ENCODE peak calls at places on chromosome X, in four cellular contexts. G is fibroblast of lung, B is astrocyte, J is HepG2. D is an unnamed sample.

GRCh38 chrX:38817004-38817703 is 15.9 kb downstream of the MID1IP1 start:
- DNase-seq in B (no peak), G (peak; percentile 36), J (no peak), D (no peak)

GRCh38 chrX:68833448-68833805 is 4.6 kb downstream of the EFNB1 start:
- DNase-seq in B (no peak), J (no peak), G (no peak), D (no peak)

GRCh38 chrX:82757614-82758013 is 750.5 kb upstream of the POU3F4 start:
- DNase-seq in J (no peak), G (peak; percentile 2), B (no peak), D (no peak)

GRCh38 chrX:63525491-63525890 is 174.4 kb upstream of the SPIN4 start:
- DNase-seq in J (no peak), B (no peak), G (no peak), D (no peak)

GRCh38 chrX:11953615-11954014 is 184.7 kb upstream of the FRMPD4 start:
- DNase-seq in B (peak; percentile 93), J (no peak), G (peak; percentile 94), D (peak; percentile 62)

GRCh38 chrX:41921492-41922124 is 1.7 kb downstream of the CASK start:
- DNase-seq in G (peak; percentile 34), J (peak; percentile 37), B (no peak), D (no peak)

GRCh38 chrX:11664211-11664888 is 1.4 kb downstream of the ARHGAP6 start:
- DNase-seq in B (peak; percentile 2), G (peak; percentile 12), J (no peak), D (no peak)

GRCh38 chrX:152044383-152044782 is 69.9 kb upstream of the GABRE start:
- DNase-seq in J (peak; percentile 31), G (no peak), B (no peak), D (no peak)

GRCh38 chrX:14409341-14409740 is 120.0 kb upstream of the GLRA2 start:
- DNase-seq in B (no peak), J (peak; percentile 40), G (no peak), D (peak; percentile 53)

GRCh38 chrX:129593137-129593536 is 53.1 kb downstream of the OCRL start:
- DNase-seq in G (peak; percentile 23), B (no peak), J (no peak), D (peak; percentile 35)

GRCh38 chrX:38578152-38578551 is 16.8 kb downstream of the TSPAN7 start:
- DNase-seq in J (peak; percentile 4), G (no peak), B (no peak), D (no peak)

GRCh38 chrX:155071694-155072215 is 447 bp downstream of the BRCC3 start:
- DNase-seq in B (no peak), J (no peak), G (no peak), D (peak; percentile 35)

GRCh38 chrX:19747672-19748610 is 139.5 kb downstream of the SH3KBP1 start:
- DNase-seq in J (no peak), G (no peak), B (no peak), D (no peak)

GRCh38 chrX:18886344-18887161 is 97.4 kb downstream of the PHKA2 start:
- DNase-seq in J (peak; percentile 22), B (peak; percentile 26), G (peak; percentile 42), D (peak; percentile 80)

GRCh38 chrX:127606590-127606989 is 445.6 kb downstream of the ACTRT1 start:
- DNase-seq in J (no peak), G (no peak), B (no peak), D (no peak)

GRCh38 chrX:2690856-2691542 is at the start of gene CD99:
- DNase-seq in J (peak; percentile 80), B (peak; percentile 74), G (peak; percentile 87), D (peak; percentile 61)

GRCh38 chrX:70656304-70656703 is 211.7 kb downstream of the DLG3 start:
- DNase-seq in G (no peak), J (no peak), B (no peak), D (no peak)

GRCh38 chrX:51608071-51608470 is 10.6 kb downstream of the CENPVL3 start:
- DNase-seq in B (peak; percentile 45), G (peak; percentile 59), J (no peak), D (no peak)

DNA sequence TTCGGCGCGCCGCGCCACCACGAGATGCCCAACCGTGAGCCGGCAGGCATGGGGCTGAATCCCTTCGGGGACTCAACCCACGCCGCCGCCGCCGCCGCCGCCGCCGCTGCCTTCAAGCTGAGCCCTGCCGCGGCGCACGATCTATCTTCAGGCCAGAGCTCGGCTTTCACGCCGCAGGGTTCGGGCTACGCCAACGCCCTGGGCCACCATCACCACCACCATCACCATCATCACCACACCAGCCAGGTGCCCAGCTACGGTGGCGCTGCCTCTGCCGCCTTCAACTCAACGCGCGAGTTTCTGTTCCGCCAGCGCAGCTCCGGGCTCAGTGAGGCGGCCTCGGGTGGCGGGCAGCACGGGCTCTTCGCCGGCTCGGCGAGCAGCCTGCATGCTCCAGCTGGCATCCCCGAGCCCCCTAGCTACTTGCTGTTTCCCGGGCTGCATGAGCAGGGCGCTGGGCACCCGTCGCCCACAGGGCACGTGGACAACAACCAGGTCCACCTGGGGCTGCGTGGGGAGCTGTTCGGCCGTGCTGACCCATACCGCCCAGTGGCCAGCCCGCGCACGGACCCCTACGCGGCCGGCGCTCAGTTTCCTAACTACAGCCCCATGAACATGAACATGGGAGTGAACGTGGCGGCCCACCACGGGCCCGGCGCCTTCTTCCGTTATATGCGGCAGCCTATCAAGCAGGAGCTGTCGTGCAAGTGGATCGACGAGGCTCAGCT is 983 bp downstream of the ZIC3 start:
- DNase-seq in B (no peak), G (no peak), J (no peak), D (no peak)
- TF ChIP-seq EZH2 in B (peak; percentile 58), G (peak; percentile 47), J (no peak), D (no peak)

GRCh38 chrX:137573356-137574101 is 7.6 kb downstream of the ZIC3 start:
- DNase-seq in G (no peak), J (no peak), B (no peak), D (no peak)

GRCh38 chrX:137565921-137566745 is at the start of gene ZIC3:
- DNase-seq in B (peak; percentile 3), J (no peak), G (peak; percentile 24), D (no peak)

GRCh38 chrX:137567474-137568232 is 1.7 kb downstream of the ZIC3 start:
- DNase-seq in J (no peak), G (no peak), B (no peak), D (no peak)

GRCh38 chrX:137568741-137569469 is 3.0 kb downstream of the ZIC3 start:
- DNase-seq in G (no peak), B (no peak), J (no peak), D (no peak)

GRCh38 chrX:137569470-137569891 is 3.6 kb downstream of the ZIC3 start:
- DNase-seq in B (no peak), J (no peak), G (no peak), D (no peak)
- TF ChIP-seq EZH2 in B (no peak), J (no peak), G (no peak), D (no peak)

GRCh38 chrX:114581528-114582263 is 2.2 kb upstream of the HTR2C start:
- DNase-seq in B (no peak), J (no peak), G (no peak), D (no peak)
- TF ChIP-seq EZH2 in B (no peak), J (no peak), G (no peak), D (no peak)

GRCh38 chrX:72308209-72308565 is 2.5 kb upstream of the CITED1 start:
- DNase-seq in G (no peak), B (no peak), J (no peak), D (no peak)
- TF ChIP-seq EZH2 in G (no peak), B (no peak), J (no peak), D (no peak)

GRCh38 chrX:120014354-120015129 is 62.9 kb downstream of the RHOXF2B start:
- DNase-seq in G (no peak), B (no peak), J (no peak), D (no peak)
- TF ChIP-seq EZH2 in G (no peak), B (no peak), J (no peak), D (no peak)

GRCh38 chrX:135327299-135327698 is 18.0 kb downstream of the ETDC start:
- DNase-seq in B (peak; percentile 87), G (peak; percentile 88), J (no peak), D (no peak)
- TF ChIP-seq EZH2 in B (no peak), G (no peak), J (no peak), D (no peak)

DNA sequence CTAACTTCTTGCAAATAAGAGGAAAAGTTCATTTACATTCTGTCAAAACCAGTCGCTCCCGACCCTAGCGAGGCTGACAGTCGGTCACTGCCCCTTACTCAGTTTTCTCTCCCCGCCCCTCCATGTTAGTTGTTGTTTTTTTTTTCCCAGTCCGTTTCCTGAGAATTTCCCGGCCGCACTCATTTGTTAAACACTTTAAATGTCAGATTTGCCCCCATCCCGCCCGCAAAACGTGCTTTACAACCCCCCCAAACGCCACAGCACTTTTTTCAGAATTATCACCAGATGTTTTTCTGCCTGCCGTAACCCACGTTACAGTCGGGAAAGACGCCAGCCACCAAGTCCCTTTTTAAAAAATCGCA is 88.9 kb downstream of the HPRT1 start:
- DNase-seq in B (no peak), J (no peak), G (no peak), D (no peak)
- TF ChIP-seq EZH2 in B (no peak), J (no peak), G (no peak), D (no peak)

GRCh38 chrX:17861496-17862011 is 456 bp upstream of the RAI2 start:
- DNase-seq in B (no peak), J (no peak), G (no peak), D (no peak)
- TF ChIP-seq EZH2 in B (peak; percentile 42), J (no peak), G (peak; percentile 44), D (no peak)